ENCODE peak calls at places on chromosomes 1 and 21, in six cellular contexts. F, K, D, T, O and E are unnamed samples.

GRCh38 chr1:112727716-112728115 is 12.6 kb upstream of the PPM1J start:
- DNase-seq in O (no peak), D (peak; percentile 46), T (no peak), F (no peak), K (no peak), E (no peak)

GRCh38 chr1:101704895-101705294 is 291.8 kb downstream of the OLFM3 start:
- DNase-seq in F (no peak), K (no peak), D (no peak), O (no peak), T (no peak), E (no peak)

GRCh38 chr1:22607154-22607553 is 29.3 kb upstream of the C1QA start:
- DNase-seq in D (no peak), O (no peak), T (no peak), K (no peak), F (no peak), E (no peak)

GRCh38 chr1:18972531-18972930 is 16.1 kb upstream of the IFFO2 start:
- DNase-seq in T (peak; percentile 60), O (peak; percentile 37), K (no peak), F (no peak), D (peak; percentile 82), E (no peak)

GRCh38 chr1:81463889-81464288 is 336.8 kb upstream of the ADGRL2 start:
- DNase-seq in O (no peak), F (no peak), D (no peak), K (no peak), T (peak; percentile 11), E (no peak)

GRCh38 chr1:11697188-11697892 is 5.8 kb downstream of the DRAXIN start:
- DNase-seq in F (no peak), O (no peak), T (no peak), D (no peak), K (no peak), E (no peak)

GRCh38 chr1:56864430-56864829 is 9.8 kb downstream of the C8A start:
- DNase-seq in K (no peak), F (no peak), O (no peak), D (no peak), T (no peak), E (no peak)

GRCh38 chr1:51690285-51690961 is 73.5 kb downstream of the OSBPL9 start:
- DNase-seq in F (no peak), K (no peak), T (peak; percentile 35), D (peak; percentile 87), O (no peak), E (no peak)

GRCh38 chr1:81340258-81340657 is 460.5 kb upstream of the ADGRL2 start:
- DNase-seq in K (no peak), O (no peak), T (peak; percentile 52), F (no peak), D (no peak), E (no peak)

GRCh38 chr1:15962176-15962575 is 13.7 kb downstream of the ZBTB17 start:
- DNase-seq in O (peak; percentile 66), F (no peak), T (no peak), K (no peak), D (no peak), E (no peak)

GRCh38 chr1:167375949-167376348 is 142.4 kb downstream of the CD247 start:
- DNase-seq in F (no peak), K (no peak), O (no peak), T (no peak), D (no peak), E (no peak)

GRCh38 chr1:208209286-208209685 is 34.9 kb downstream of the PLXNA2 start:
- DNase-seq in D (no peak), F (no peak), O (no peak), T (no peak), K (no peak), E (no peak)

GRCh38 chr1:51421961-51422360 is 91.6 kb upstream of the TTC39A start:
- DNase-seq in D (peak; percentile 54), T (peak; percentile 59), F (no peak), K (no peak), O (no peak), E (no peak)

GRCh38 chr1:232571523-232571922 is 58.4 kb downstream of the SIPA1L2 start:
- DNase-seq in T (no peak), F (no peak), K (no peak), O (no peak), D (peak; percentile 33), E (no peak)

GRCh38 chr1:9235123-9235513 is 544 bp downstream of the H6PD start:
- DNase-seq in O (peak; percentile 56), D (peak; percentile 31), K (peak; percentile 58), F (no peak), T (peak; percentile 48), E (peak; percentile 65)

GRCh38 chr1:21655748-21656147 is 13.4 kb downstream of the RAP1GAP start:
- DNase-seq in D (peak; percentile 66), F (no peak), K (no peak), T (no peak), O (no peak), E (no peak)

GRCh38 chr1:8019229-8019620 is 6.9 kb downstream of the ERRFI1 start:
- DNase-seq in O (no peak), K (no peak), D (no peak), T (no peak), F (no peak), E (no peak)

GRCh38 chr1:7410156-7410555 is 360.9 kb upstream of the VAMP3 start:
- DNase-seq in F (no peak), K (no peak), O (no peak), D (no peak), T (no peak), E (no peak)

GRCh38 chr1:23444104-23444533 is 19.6 kb upstream of the TCEA3 start:
- DNase-seq in F (peak; percentile 55), K (peak; percentile 71), T (no peak), O (peak; percentile 62), D (no peak), E (no peak)

GRCh38 chr1:183164350-183164749 is 21.7 kb upstream of the LAMC2 start:
- DNase-seq in K (no peak), F (no peak), D (peak; percentile 93), O (no peak), T (peak; percentile 44), E (no peak)

GRCh38 chr1:19010995-19011696 is 54.7 kb upstream of the IFFO2 start:
- DNase-seq in O (peak; percentile 90), D (peak; percentile 99), T (peak; percentile 89), K (peak; percentile 34), F (peak; percentile 32), E (no peak)

GRCh38 chr1:63991685-63992084 is 211.7 kb upstream of the UBE2U start:
- DNase-seq in O (no peak), K (no peak), T (no peak), D (no peak), F (no peak), E (no peak)

GRCh38 chr1:19003371-19004290 is 47.2 kb upstream of the IFFO2 start:
- DNase-seq in T (no peak), F (no peak), D (no peak), O (peak; percentile 62), K (no peak), E (no peak)

GRCh38 chr1:151165281-151165737 is 393 bp downstream of the LYSMD1 start:
- DNase-seq in F (peak; percentile 57), T (no peak), K (peak; percentile 69), O (peak; percentile 57), D (peak; percentile 21), E (peak; percentile 66)

GRCh38 chr1:35702540-35702939 is 16.1 kb downstream of the C1orf216 start:
- DNase-seq in K (no peak), O (no peak), D (no peak), F (no peak), T (no peak), E (no peak)
- TF ChIP-seq CTCF in K (no peak), O (no peak), D (peak; percentile 10), F (no peak), T (no peak), E (no peak)

GRCh38 chr1:40939320-40940059 is 40.0 kb upstream of the CTPS1 start:
- DNase-seq in D (no peak), O (peak; percentile 25), K (peak; percentile 19), T (no peak), F (peak; percentile 58), E (peak; percentile 17)

GRCh38 chr1:40945491-40945973 is 34.0 kb upstream of the CTPS1 start:
- DNase-seq in O (no peak), K (no peak), D (no peak), T (no peak), F (no peak), E (no peak)

GRCh38 chr1:40944841-40945430 is 34.6 kb upstream of the CTPS1 start:
- DNase-seq in T (no peak), K (no peak), F (no peak), D (peak; percentile 17), O (peak; percentile 50), E (no peak)

GRCh38 chr1:40948741-40949528 is 30.6 kb upstream of the CTPS1 start:
- DNase-seq in K (no peak), F (no peak), O (peak; percentile 45), T (peak; percentile 85), D (peak; percentile 94), E (no peak)

DNA sequence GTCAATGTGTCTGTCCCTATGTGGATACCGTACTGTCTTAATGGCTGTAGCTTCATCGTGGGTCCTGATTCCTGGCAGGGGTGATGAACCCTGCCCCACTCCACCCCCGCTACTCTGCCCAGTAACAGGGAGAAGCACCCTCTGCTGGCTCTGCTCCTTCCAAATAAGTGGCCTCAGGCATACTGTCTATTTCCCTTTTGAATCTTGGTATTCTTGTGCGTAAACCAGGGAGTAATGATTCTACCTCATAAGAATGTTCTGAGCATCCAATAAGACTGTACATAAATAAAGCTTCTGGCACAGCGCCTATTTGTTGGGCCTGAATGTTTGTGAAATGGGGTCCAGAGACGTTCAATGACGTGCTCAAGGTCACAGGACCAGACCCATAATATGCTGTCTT is 35.2 kb upstream of the CTPS1 start:
- DNase-seq in T (peak; percentile 68), K (peak; percentile 32), F (no peak), D (peak; percentile 64), O (peak; percentile 48), E (no peak)
- TF ChIP-seq CTCF in T (no peak), K (no peak), F (no peak), D (peak; percentile 41), O (no peak), E (no peak)

DNA sequence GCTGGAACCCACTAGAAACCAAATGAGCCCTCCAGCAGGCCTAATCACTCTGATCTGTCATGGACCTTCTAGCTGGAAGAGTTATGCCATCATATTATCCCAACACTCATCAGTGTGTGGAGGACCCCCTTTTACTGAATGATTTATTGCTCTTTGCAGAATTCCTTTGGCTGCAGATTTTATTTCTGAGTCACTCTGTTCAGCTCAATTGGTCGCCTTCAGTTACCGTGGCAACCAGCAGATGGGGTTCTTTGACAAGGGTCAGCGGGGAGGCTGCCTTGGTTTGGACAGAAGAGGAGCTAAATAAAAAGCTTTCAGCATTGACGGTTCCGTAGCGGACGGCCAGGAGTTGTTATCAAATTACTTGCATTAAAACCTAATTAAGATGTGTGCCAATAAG is 220.1 kb downstream of the SDCCAG8 start:
- DNase-seq in D (peak; percentile 16), T (no peak), O (no peak), K (no peak), F (no peak), E (no peak)
- TF ChIP-seq CTCF in D (peak; percentile 42), T (no peak), O (no peak), K (no peak), F (peak; percentile 25), E (no peak)

DNA sequence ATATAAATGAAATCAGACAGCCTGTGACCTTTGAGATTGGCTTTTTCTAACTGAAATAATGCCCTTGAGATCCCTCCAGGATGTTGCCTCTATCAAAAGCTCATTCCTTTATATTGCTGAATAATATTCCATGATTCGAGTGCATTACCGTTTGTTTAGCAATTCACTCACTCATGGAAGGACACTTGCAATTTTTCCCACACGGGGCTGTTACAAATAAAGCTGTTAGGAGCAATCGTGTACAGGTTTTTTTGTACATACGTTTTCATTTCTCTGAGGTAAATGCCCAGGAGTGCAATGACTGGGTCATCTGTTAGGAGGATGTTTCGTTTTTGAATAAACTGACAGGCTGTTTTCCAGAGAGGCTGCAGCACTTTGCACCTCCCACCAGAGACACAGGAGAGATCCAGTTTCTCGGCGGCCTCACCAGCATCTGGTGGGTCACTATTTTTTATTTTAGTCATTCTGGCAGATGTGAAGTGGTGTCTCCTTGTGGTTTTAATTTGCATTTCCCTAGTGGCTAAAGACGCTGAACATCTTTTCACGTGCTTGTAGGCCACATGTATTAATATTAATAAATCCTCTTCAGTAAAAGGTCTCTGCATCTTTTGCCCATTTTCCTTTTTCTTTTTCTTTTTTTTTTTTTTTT is 11.0 kb downstream of the PRDM15 start:
- DNase-seq in F (no peak), D (no peak), T (no peak), K (no peak), O (no peak), E (no peak)
- TF ChIP-seq CTCF in F (no peak), D (no peak), T (no peak), K (no peak), O (no peak), E (no peak)